ENCODE peak calls at places on chromosomes 3 and 15, in five cellular contexts. One of them, this sample, is unnamed.

GRCh38 chr3:99962703-99963102 is 145.0 kb downstream of the CMSS1 start:
- DNase-seq in H1: no peak
- DNase-seq in mesenchymal stem cell: peak
- DNase-seq in trophoblast cell: peak
- DNase-seq in IMR-90: peak
- DNase-seq in this sample: no peak

GRCh38 chr15:42608110-42608531 is 32.7 kb downstream of the STARD9 start:
- DNase-seq in trophoblast cell: peak
- DNase-seq in IMR-90: no peak
- DNase-seq in H1: no peak
- DNase-seq in mesenchymal stem cell: peak
- DNase-seq in this sample: no peak

GRCh38 chr3:9782777-9783176 is 9.5 kb downstream of the TADA3 start:
- DNase-seq in H1: no peak
- DNase-seq in IMR-90: no peak
- DNase-seq in trophoblast cell: no peak
- DNase-seq in mesenchymal stem cell: no peak
- DNase-seq in this sample: no peak

GRCh38 chr15:81645470-81645869 is 271.5 kb upstream of the TMC3 start:
- DNase-seq in trophoblast cell: no peak
- DNase-seq in mesenchymal stem cell: no peak
- DNase-seq in H1: no peak
- DNase-seq in IMR-90: no peak
- DNase-seq in this sample: no peak

GRCh38 chr15:75720787-75721461 is 8.3 kb upstream of the CSPG4 start:
- DNase-seq in IMR-90: no peak
- DNase-seq in trophoblast cell: peak
- DNase-seq in H1: no peak
- DNase-seq in mesenchymal stem cell: peak
- DNase-seq in this sample: no peak

GRCh38 chr3:139291276-139292051 is 52.4 kb upstream of the MRPS22 start:
- DNase-seq in IMR-90: no peak
- DNase-seq in mesenchymal stem cell: no peak
- DNase-seq in H1: no peak
- DNase-seq in trophoblast cell: no peak
- DNase-seq in this sample: no peak

GRCh38 chr15:63190993-63191392 is 1.6 kb downstream of the RAB8B start:
- DNase-seq in trophoblast cell: peak
- DNase-seq in H1: no peak
- DNase-seq in mesenchymal stem cell: no peak
- DNase-seq in IMR-90: no peak
- DNase-seq in this sample: no peak

GRCh38 chr3:21109056-21109455 is 642.0 kb downstream of the ZNF385D start:
- DNase-seq in IMR-90: no peak
- DNase-seq in trophoblast cell: no peak
- DNase-seq in H1: no peak
- DNase-seq in mesenchymal stem cell: no peak
- DNase-seq in this sample: no peak

GRCh38 chr3:194397757-194398312 is 1.2 kb downstream of the GP5 start:
- DNase-seq in H1: no peak
- DNase-seq in IMR-90: no peak
- DNase-seq in mesenchymal stem cell: no peak
- DNase-seq in trophoblast cell: no peak
- DNase-seq in this sample: no peak

GRCh38 chr3:129015388-129016105 is 14.4 kb downstream of the EFCC1 start:
- DNase-seq in trophoblast cell: no peak
- DNase-seq in IMR-90: no peak
- DNase-seq in mesenchymal stem cell: peak
- DNase-seq in H1: no peak
- DNase-seq in this sample: no peak

GRCh38 chr3:65927576-65927975 is 111.1 kb downstream of the MAGI1 start:
- DNase-seq in H1: no peak
- DNase-seq in IMR-90: peak
- DNase-seq in mesenchymal stem cell: no peak
- DNase-seq in trophoblast cell: no peak
- DNase-seq in this sample: no peak

GRCh38 chr3:123880998-123881561 is 3.1 kb downstream of the MYLK start:
- DNase-seq in mesenchymal stem cell: peak
- DNase-seq in IMR-90: peak
- DNase-seq in trophoblast cell: peak
- DNase-seq in H1: no peak
- DNase-seq in this sample: no peak

GRCh38 chr3:112514527-112515128 is 15.4 kb upstream of the BTLA start:
- DNase-seq in IMR-90: peak
- DNase-seq in mesenchymal stem cell: peak
- DNase-seq in trophoblast cell: no peak
- DNase-seq in H1: no peak
- DNase-seq in this sample: no peak

GRCh38 chr3:38029400-38030125 is at the start of gene PLCD1:
- DNase-seq in H1: no peak
- DNase-seq in IMR-90: no peak
- DNase-seq in trophoblast cell: peak
- DNase-seq in mesenchymal stem cell: peak
- DNase-seq in this sample: peak

GRCh38 chr3:27632431-27633223 is 89.5 kb downstream of the EOMES start:
- DNase-seq in IMR-90: peak
- DNase-seq in H1: peak
- DNase-seq in mesenchymal stem cell: no peak
- DNase-seq in trophoblast cell: peak
- DNase-seq in this sample: no peak

GRCh38 chr3:134330895-134331810 is 43.1 kb downstream of the AMOTL2 start:
- DNase-seq in H1: no peak
- DNase-seq in trophoblast cell: peak
- DNase-seq in mesenchymal stem cell: peak
- DNase-seq in IMR-90: peak
- DNase-seq in this sample: no peak

GRCh38 chr15:39719109-39719508 is 63.5 kb downstream of the FSIP1 start:
- DNase-seq in IMR-90: no peak
- DNase-seq in trophoblast cell: no peak
- DNase-seq in H1: no peak
- DNase-seq in mesenchymal stem cell: no peak
- DNase-seq in this sample: no peak

GRCh38 chr3:127170794-127171193 is 22.1 kb upstream of the PRR23E start:
- DNase-seq in mesenchymal stem cell: peak
- DNase-seq in IMR-90: peak
- DNase-seq in H1: no peak
- DNase-seq in trophoblast cell: no peak
- DNase-seq in this sample: no peak

GRCh38 chr15:71057581-71057980 is 57.7 kb upstream of the THSD4 start:
- DNase-seq in mesenchymal stem cell: no peak
- DNase-seq in trophoblast cell: no peak
- DNase-seq in H1: no peak
- DNase-seq in IMR-90: no peak
- DNase-seq in this sample: no peak

GRCh38 chr15:71777216-71777943 is 33.0 kb upstream of the NR2E3 start:
- DNase-seq in H1: no peak
- DNase-seq in IMR-90: no peak
- DNase-seq in mesenchymal stem cell: no peak
- DNase-seq in trophoblast cell: no peak
- DNase-seq in this sample: no peak

GRCh38 chr3:139427283-139428060 is 38.0 kb upstream of the COPB2 start:
- DNase-seq in IMR-90: peak
- DNase-seq in mesenchymal stem cell: peak
- DNase-seq in trophoblast cell: peak
- DNase-seq in H1: no peak
- DNase-seq in this sample: peak

GRCh38 chr3:55272031-55272645 is 215.0 kb downstream of the WNT5A start:
- DNase-seq in IMR-90: peak
- DNase-seq in trophoblast cell: no peak
- DNase-seq in mesenchymal stem cell: peak
- DNase-seq in H1: no peak
- DNase-seq in this sample: no peak

GRCh38 chr15:88620995-88621772 is at the start of gene AEN:
- DNase-seq in IMR-90: peak
- DNase-seq in H1: peak
- DNase-seq in mesenchymal stem cell: peak
- DNase-seq in trophoblast cell: peak
- DNase-seq in this sample: peak
- H4K91ac ChIP-seq in IMR-90: peak
- H4K91ac ChIP-seq in H1: peak
- H4K91ac ChIP-seq in mesenchymal stem cell: peak
- H4K91ac ChIP-seq in trophoblast cell: peak
- H4K91ac ChIP-seq in this sample: peak

GRCh38 chr15:96344706-96345559 is 14.4 kb downstream of the NR2F2 start:
- DNase-seq in mesenchymal stem cell: peak
- DNase-seq in IMR-90: no peak
- DNase-seq in trophoblast cell: no peak
- DNase-seq in H1: no peak
- DNase-seq in this sample: no peak
- H3K4me3 ChIP-seq in mesenchymal stem cell: no peak
- H3K4me3 ChIP-seq in IMR-90: peak
- H3K4me3 ChIP-seq in trophoblast cell: no peak
- H3K4me3 ChIP-seq in H1: no peak
- H3K4me3 ChIP-seq in this sample: no peak

GRCh38 chr15:83207622-83208356 is at the start of gene HDGFL3:
- DNase-seq in IMR-90: peak
- DNase-seq in H1: no peak
- DNase-seq in trophoblast cell: peak
- DNase-seq in mesenchymal stem cell: peak
- DNase-seq in this sample: peak
- H4K91ac ChIP-seq in IMR-90: peak
- H4K91ac ChIP-seq in H1: peak
- H4K91ac ChIP-seq in trophoblast cell: peak
- H4K91ac ChIP-seq in mesenchymal stem cell: peak
- H4K91ac ChIP-seq in this sample: no peak

GRCh38 chr15:79635897-79636596 is 203.9 kb downstream of the MINAR1 start:
- DNase-seq in IMR-90: peak
- DNase-seq in trophoblast cell: no peak
- DNase-seq in mesenchymal stem cell: no peak
- DNase-seq in H1: no peak
- DNase-seq in this sample: no peak
- H3K4me3 ChIP-seq in IMR-90: no peak
- H3K4me3 ChIP-seq in trophoblast cell: no peak
- H3K4me3 ChIP-seq in mesenchymal stem cell: no peak
- H3K4me3 ChIP-seq in H1: no peak
- H3K4me3 ChIP-seq in this sample: no peak

DNA sequence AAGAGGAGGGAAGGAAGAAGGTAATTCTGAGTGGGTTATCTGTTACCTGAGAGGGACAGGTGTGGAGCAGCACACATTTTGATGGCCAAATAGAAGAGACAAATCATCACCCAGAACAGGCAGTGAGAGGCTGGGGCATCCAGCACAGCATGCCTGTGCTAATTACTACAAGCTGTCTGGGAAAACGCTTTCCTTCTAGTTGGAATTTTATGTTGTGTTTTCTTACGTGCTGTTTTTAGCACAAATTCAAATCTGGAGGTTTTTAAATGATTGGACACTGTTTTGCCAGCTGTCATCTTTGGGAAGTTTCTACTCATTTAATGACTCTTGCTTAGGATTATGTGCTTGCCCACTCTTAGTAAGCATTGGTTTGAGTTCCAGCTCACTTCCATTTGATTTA is 43.4 kb downstream of the EAF1 start:
- DNase-seq in H1: no peak
- DNase-seq in trophoblast cell: no peak
- DNase-seq in mesenchymal stem cell: no peak
- DNase-seq in IMR-90: no peak
- DNase-seq in this sample: no peak
- H4K91ac ChIP-seq in H1: no peak
- H4K91ac ChIP-seq in trophoblast cell: no peak
- H4K91ac ChIP-seq in mesenchymal stem cell: no peak
- H4K91ac ChIP-seq in IMR-90: no peak
- H4K91ac ChIP-seq in this sample: no peak

DNA sequence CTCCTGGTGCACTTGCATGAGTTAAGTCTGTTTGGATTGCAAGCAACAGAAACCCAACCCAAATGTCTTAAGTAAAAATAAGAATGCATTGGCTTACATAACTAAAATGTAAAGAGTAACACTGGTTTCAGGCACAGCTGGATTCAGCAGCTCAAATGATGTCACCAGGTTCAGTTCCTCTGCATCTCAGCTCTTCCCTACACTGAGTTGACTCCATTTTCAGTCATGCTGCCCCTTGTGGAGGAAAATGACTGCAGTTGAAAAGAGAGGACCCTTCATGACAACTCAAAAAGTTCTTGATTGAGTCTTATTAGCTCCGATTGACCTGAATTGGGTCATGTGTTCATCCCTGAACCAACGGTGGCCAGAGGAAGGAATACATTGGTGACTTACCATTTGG is 138.5 kb upstream of the ABI3BP start:
- DNase-seq in trophoblast cell: no peak
- DNase-seq in mesenchymal stem cell: no peak
- DNase-seq in IMR-90: no peak
- DNase-seq in H1: no peak
- DNase-seq in this sample: no peak
- H3K4me3 ChIP-seq in trophoblast cell: no peak
- H3K4me3 ChIP-seq in mesenchymal stem cell: no peak
- H3K4me3 ChIP-seq in IMR-90: no peak
- H3K4me3 ChIP-seq in H1: no peak
- H3K4me3 ChIP-seq in this sample: no peak